ENCODE peak calls at places on chromosomes 11 and 22, in seven cellular contexts. L is H9, W is IMR-90, Y is trophoblast cell, B is neuronal stem cell, D is mesenchymal stem cell, V is H1. E is an unnamed sample.

GRCh38 chr11:1521382-1522080 is 35.0 kb upstream of the MOB2 start:
- DNase-seq in L (no peak), W (no peak), Y (no peak), B (no peak), D (no peak), V (no peak), E (no peak)

GRCh38 chr11:33701831-33702230 is 1.2 kb upstream of the C11orf91 start:
- DNase-seq in L (no peak), W (peak), Y (no peak), B (no peak), D (peak), V (no peak), E (no peak)

GRCh38 chr11:122578168-122578825 is 77.2 kb upstream of the UBASH3B start:
- DNase-seq in L (no peak), W (no peak), Y (no peak), B (no peak), D (no peak), V (no peak), E (peak)

GRCh38 chr11:66665369-66665768 is 12.3 kb downstream of the RBM4B start:
- DNase-seq in L (no peak), W (no peak), Y (no peak), B (no peak), D (no peak), V (no peak), E (no peak)

GRCh38 chr11:34242037-34242625 is 115.7 kb downstream of the ABTB2 start:
- DNase-seq in L (no peak), W (peak), Y (no peak), B (no peak), D (no peak), V (no peak), E (no peak)

GRCh38 chr11:66238786-66239413 is 29.5 kb upstream of the RAB1B start:
- DNase-seq in L (no peak), W (no peak), Y (peak), B (no peak), D (no peak), V (no peak), E (no peak)

GRCh38 chr22:39414886-39415285 is 15.3 kb downstream of the TAB1 start:
- DNase-seq in L (no peak), W (no peak), Y (no peak), B (no peak), D (no peak), V (no peak), E (no peak)

GRCh38 chr11:43545610-43546009 is 134.9 kb upstream of the HSD17B12 start:
- DNase-seq in L (no peak), W (no peak), Y (no peak), B (no peak), D (no peak), V (no peak), E (no peak)

GRCh38 chr11:94895971-94896370 is 77.4 kb downstream of the CWC15 start:
- DNase-seq in L (no peak), W (peak), Y (no peak), B (no peak), D (peak), V (no peak), E (no peak)

GRCh38 chr11:830295-831131 is 2.2 kb upstream of the CD151 start:
- DNase-seq in L (peak), W (no peak), Y (no peak), B (no peak), D (peak), V (no peak), E (peak)

DNA sequence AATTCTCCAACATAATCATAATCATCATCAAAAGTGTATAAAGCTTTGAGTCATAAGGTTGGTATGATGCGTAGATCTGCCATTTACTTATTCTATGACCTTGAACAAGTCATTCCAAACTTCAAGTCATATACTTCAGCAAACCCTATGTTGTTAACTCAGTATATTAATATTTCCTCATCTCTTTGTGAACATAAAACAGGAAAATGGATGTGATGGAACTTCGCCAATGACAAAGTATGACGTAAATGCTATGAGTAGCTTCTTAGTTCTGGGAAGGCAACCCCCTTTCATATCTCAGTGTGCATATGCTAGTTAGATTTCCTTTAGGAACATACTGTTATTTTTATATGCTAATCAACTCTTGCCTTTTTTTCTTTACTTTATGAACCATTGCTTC is 102.7 kb upstream of the ANO3 start:
- DNase-seq in L (no peak), W (peak), Y (no peak), B (no peak), D (peak), V (no peak), E (no peak)
- H3K4me2 ChIP-seq in L (no peak), W (peak), Y (no peak), B (no peak), D (no peak), V (no peak), E (no peak)

GRCh38 chr22:25197335-25197734 is 2.3 kb upstream of the CRYBB3 start:
- DNase-seq in L (no peak), W (no peak), Y (no peak), B (no peak), D (no peak), V (no peak), E (no peak)
- H3K18ac ChIP-seq in L (no peak), W (no peak), Y (no peak), B (no peak), D (no peak), V (no peak), E (no peak)

GRCh38 chr11:74783241-74783871 is 34.7 kb downstream of the RNF169 start:
- DNase-seq in L (no peak), W (peak), Y (peak), B (no peak), D (peak), V (no peak), E (no peak)

GRCh38 chr11:74780277-74780870 is 31.7 kb downstream of the RNF169 start:
- DNase-seq in L (no peak), W (peak), Y (peak), B (no peak), D (no peak), V (no peak), E (no peak)

GRCh38 chr11:74778581-74778980 is 29.9 kb downstream of the RNF169 start:
- DNase-seq in L (no peak), W (no peak), Y (peak), B (no peak), D (no peak), V (no peak), E (no peak)

GRCh38 chr11:74784234-74784633 is 35.6 kb downstream of the RNF169 start:
- DNase-seq in L (no peak), W (no peak), Y (no peak), B (no peak), D (no peak), V (no peak), E (no peak)
- H3K4me2 ChIP-seq in L (no peak), W (peak), Y (no peak), B (no peak), D (no peak), V (no peak), E (no peak)

GRCh38 chr11:65107751-65108468 is 3.8 kb upstream of the TM7SF2 start:
- DNase-seq in L (peak), W (no peak), Y (no peak), B (no peak), D (no peak), V (no peak), E (no peak)
- H3K18ac ChIP-seq in L (no peak), W (no peak), Y (no peak), B (no peak), D (no peak), V (no peak), E (no peak)

DNA sequence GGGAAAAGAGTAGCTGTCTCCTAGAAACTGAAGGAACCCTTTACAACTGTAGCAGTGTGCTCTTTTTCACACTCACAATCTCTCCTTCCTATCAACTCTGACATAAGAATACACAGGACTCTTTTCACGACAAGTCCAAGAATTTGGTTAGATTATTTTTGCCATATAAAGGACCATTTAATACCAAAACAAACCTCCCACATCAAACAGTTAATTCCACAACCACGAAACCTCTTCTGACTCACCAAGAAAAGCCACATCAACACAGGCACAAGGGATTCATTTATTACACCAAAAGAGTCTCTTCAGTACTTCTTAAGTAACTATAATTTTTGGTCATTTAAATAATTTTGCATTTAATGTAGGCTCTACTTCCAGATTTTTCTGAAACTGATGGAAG is 222.6 kb upstream of the PITPNB start:
- DNase-seq in L (no peak), W (peak), Y (no peak), B (no peak), D (peak), V (no peak), E (no peak)
- H3K4me2 ChIP-seq in L (no peak), W (peak), Y (no peak), B (no peak), D (no peak), V (no peak), E (no peak)

DNA sequence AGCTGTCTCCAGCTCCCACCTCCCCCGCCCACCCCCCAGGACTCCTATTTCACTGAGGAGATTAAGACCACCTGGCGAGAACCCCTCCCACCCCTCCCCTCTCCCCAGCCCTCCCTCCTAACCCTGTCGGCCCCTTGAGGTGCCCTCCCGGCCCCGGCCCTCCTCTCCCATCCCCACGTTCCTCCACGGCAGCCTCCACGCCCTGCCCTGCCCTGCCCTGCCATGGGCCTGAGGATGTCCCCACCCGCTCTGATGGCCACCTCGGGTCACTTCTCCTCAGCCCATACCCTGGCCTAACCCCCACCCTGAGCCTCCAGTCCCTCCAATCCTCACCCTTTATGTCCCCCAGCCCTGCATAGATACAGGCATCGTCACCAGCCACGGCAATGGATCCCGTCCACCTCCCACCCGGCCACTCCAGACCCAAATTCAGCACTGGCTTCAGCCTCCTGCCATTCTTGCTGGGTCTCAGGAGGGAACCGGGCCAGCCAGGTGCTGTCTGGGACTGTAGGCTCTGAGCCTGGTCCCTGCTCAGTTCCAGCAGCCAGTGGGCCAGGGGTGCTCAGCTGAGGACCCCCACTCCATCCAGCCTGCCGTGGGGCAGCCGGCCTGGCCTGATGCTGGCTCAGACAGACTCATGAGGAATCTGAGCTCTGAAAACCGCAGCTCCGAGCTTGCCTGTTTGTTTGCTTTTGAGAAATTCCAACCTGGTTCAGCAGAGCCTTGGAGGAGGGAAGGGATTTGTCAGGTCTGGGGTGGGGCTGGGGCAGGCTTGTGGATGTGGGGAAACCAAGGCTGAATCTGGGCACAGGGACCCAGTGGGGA is 9.7 kb upstream of the TBX1 start:
- DNase-seq in L (no peak), W (peak), Y (no peak), B (no peak), D (peak), V (no peak), E (no peak)
- H3K18ac ChIP-seq in L (no peak), W (peak), Y (no peak), B (peak), D (no peak), V (peak), E (no peak)

E was measured in mesendoderm.